ENCODE peak calls at places on chromosomes 16 and 17, in ten cellular contexts. B is heart right ventricle, Z is testis, I is pancreas, E is uterus, U is A549, C is neural progenitor cell, R is thoracic aorta, S is ascending aorta, H is lung. O is an unnamed sample. For H3K4me1, the result is how much of the 10 kb centered on the place peaks cover.

GRCh38 chr17:19290047-19290705 is 53.0 kb downstream of the EPN2 start:
- DNase-seq in E (no peak), H (no peak), U (no peak), R (no peak), B (no peak), S (no peak), I (no peak), C (no peak), Z (no peak), O (no peak)

GRCh38 chr17:54968954-54969400 is 412 bp downstream of the STXBP4 start:
- DNase-seq in E (no peak), S (peak), C (no peak), Z (no peak), R (no peak), B (peak), I (no peak), U (no peak), H (no peak), O (no peak)

GRCh38 chr16:29836623-29837022 is 16.4 kb downstream of the MVP start:
- DNase-seq in R (no peak), E (no peak), H (no peak), S (no peak), C (no peak), U (no peak), Z (no peak), I (no peak), B (no peak), O (no peak)

GRCh38 chr17:10144456-10144855 is 54.0 kb downstream of the GAS7 start:
- DNase-seq in Z (no peak), U (no peak), I (no peak), S (no peak), E (no peak), R (no peak), B (no peak), C (no peak), H (no peak), O (no peak)

GRCh38 chr17:64420143-64420670 is 28.7 kb upstream of the MILR1 start:
- DNase-seq in S (no peak), U (peak), I (peak), E (no peak), H (no peak), R (no peak), Z (no peak), B (peak), C (peak), O (no peak)

GRCh38 chr16:72362476-72362875 is 190.5 kb upstream of the PMFBP1 start:
- DNase-seq in C (no peak), H (no peak), R (no peak), Z (no peak), I (no peak), S (no peak), U (no peak), B (no peak), E (no peak), O (no peak)

GRCh38 chr17:50270430-50271172 is 3.7 kb upstream of the TMEM92 start:
- DNase-seq in S (peak), R (no peak), E (peak), I (no peak), C (peak), H (peak), Z (peak), U (no peak), B (no peak), O (no peak)

GRCh38 chr16:83109736-83110135 is 483.0 kb downstream of the CDH13 start:
- DNase-seq in R (no peak), Z (no peak), E (no peak), H (no peak), B (no peak), U (no peak), I (no peak), C (no peak), S (no peak), O (no peak)

GRCh38 chr17:52383493-52384100 is 225.1 kb upstream of the CA10 start:
- DNase-seq in I (peak), B (peak), H (peak), C (peak), Z (peak), U (peak), E (no peak), R (no peak), S (no peak), O (no peak)

GRCh38 chr17:50511058-50511457 is 2.8 kb downstream of the MYCBPAP start:
- DNase-seq in H (no peak), B (no peak), U (no peak), C (no peak), I (no peak), S (no peak), Z (no peak), E (no peak), R (no peak), O (no peak)

GRCh38 chr17:72381597-72382397 is 261.0 kb downstream of the SOX9 start:
- DNase-seq in S (no peak), H (no peak), B (no peak), R (no peak), C (peak), E (no peak), I (no peak), Z (no peak), U (no peak), O (no peak)

GRCh38 chr16:56357291-56357764 is 68.0 kb downstream of the AMFR start:
- DNase-seq in C (peak), B (no peak), U (no peak), S (peak), I (no peak), H (no peak), E (no peak), R (no peak), Z (peak), O (peak)

GRCh38 chr16:9138731-9139501 is 47.5 kb downstream of the HAPSTR1 start:
- DNase-seq in E (peak), H (peak), C (peak), Z (peak), B (peak), R (no peak), I (peak), U (peak), S (peak), O (peak)

GRCh38 chr16:55062446-55062845 is 131.8 kb downstream of the IRX5 start:
- DNase-seq in R (no peak), B (no peak), Z (no peak), S (no peak), H (no peak), I (no peak), U (no peak), E (no peak), C (no peak), O (no peak)

GRCh38 chr17:4796550-4796915 is 569 bp downstream of the PSMB6 start:
- DNase-seq in R (no peak), E (no peak), C (peak), B (no peak), H (no peak), I (no peak), S (no peak), U (peak), Z (peak), O (no peak)

GRCh38 chr16:66026211-66026610 is 340.3 kb upstream of the CDH5 start:
- DNase-seq in C (peak), Z (no peak), B (no peak), H (no peak), R (no peak), S (no peak), E (no peak), I (no peak), U (no peak), O (no peak)

GRCh38 chr16:72657791-72658190 is 390.1 kb downstream of the ZFHX3 start:
- DNase-seq in Z (no peak), U (no peak), C (no peak), B (no peak), I (no peak), S (no peak), E (no peak), R (no peak), H (no peak), O (no peak)

GRCh38 chr17:49880291-49881053 is 32.6 kb upstream of the TAC4 start:
- DNase-seq in B (peak), U (peak), I (peak), S (peak), Z (peak), E (peak), C (peak), R (no peak), H (peak), O (peak)

GRCh38 chr17:21301593-21302550 is 17.4 kb downstream of the MAP2K3 start:
- DNase-seq in U (no peak), S (no peak), Z (no peak), R (no peak), B (no peak), C (no peak), H (no peak), E (no peak), I (no peak), O (peak)

GRCh38 chr17:66349549-66350245 is 47.3 kb downstream of the PRKCA start:
- DNase-seq in U (no peak), C (no peak), R (no peak), Z (no peak), B (peak), I (no peak), E (no peak), H (no peak), S (no peak), O (no peak)

GRCh38 chr17:66348605-66349165 is 46.3 kb downstream of the PRKCA start:
- DNase-seq in H (peak), C (no peak), R (no peak), U (peak), E (peak), Z (no peak), B (peak), I (peak), S (no peak), O (no peak)

GRCh38 chr17:66351701-66352100 is 49.3 kb downstream of the PRKCA start:
- DNase-seq in Z (no peak), U (no peak), H (no peak), E (no peak), R (no peak), C (no peak), B (no peak), I (no peak), S (no peak), O (no peak)

GRCh38 chr17:66353937-66354401 is 51.6 kb downstream of the PRKCA start:
- DNase-seq in C (no peak), H (no peak), Z (peak), E (peak), B (no peak), S (no peak), I (no peak), U (no peak), R (no peak), O (no peak)

GRCh38 chr17:66351053-66351452 is 48.6 kb downstream of the PRKCA start:
- DNase-seq in H (peak), U (no peak), S (no peak), B (peak), R (no peak), Z (no peak), I (peak), E (no peak), C (no peak), O (peak)
- H3K4me1 ChIP-seq in H (under half), U (half or more), S (under half), B (under half), R (under half), Z (under half), I (under half), E (under half), C (under half), O (under half)

GRCh38 chr16:27642753-27643152 is 92.8 kb downstream of the KATNIP start:
- DNase-seq in E (no peak), I (no peak), H (no peak), B (no peak), S (no peak), R (no peak), U (no peak), C (peak), Z (peak), O (no peak)

GRCh38 chr16:27640277-27640600 is 90.3 kb downstream of the KATNIP start:
- DNase-seq in S (no peak), E (no peak), Z (no peak), R (no peak), U (no peak), B (no peak), I (no peak), H (no peak), C (no peak), O (no peak)

GRCh38 chr16:27638833-27639587 is 89.1 kb downstream of the KATNIP start:
- DNase-seq in S (no peak), C (no peak), H (no peak), R (no peak), U (no peak), B (no peak), Z (no peak), E (no peak), I (no peak), O (no peak)

GRCh38 chr16:27641260-27641659 is 91.3 kb downstream of the KATNIP start:
- DNase-seq in E (no peak), S (no peak), Z (peak), U (no peak), R (no peak), B (no peak), H (no peak), C (no peak), I (no peak), O (no peak)

GRCh38 chr16:27639588-27640276 is 89.8 kb downstream of the KATNIP start:
- DNase-seq in H (no peak), R (no peak), I (no peak), U (peak), E (no peak), Z (peak), S (no peak), C (peak), B (peak), O (no peak)
- TF ChIP-seq CTCF in H (peak), R (peak), I (peak), U (peak), E (no peak), Z (peak), S (no peak), C (peak), B (peak), O (peak)

DNA sequence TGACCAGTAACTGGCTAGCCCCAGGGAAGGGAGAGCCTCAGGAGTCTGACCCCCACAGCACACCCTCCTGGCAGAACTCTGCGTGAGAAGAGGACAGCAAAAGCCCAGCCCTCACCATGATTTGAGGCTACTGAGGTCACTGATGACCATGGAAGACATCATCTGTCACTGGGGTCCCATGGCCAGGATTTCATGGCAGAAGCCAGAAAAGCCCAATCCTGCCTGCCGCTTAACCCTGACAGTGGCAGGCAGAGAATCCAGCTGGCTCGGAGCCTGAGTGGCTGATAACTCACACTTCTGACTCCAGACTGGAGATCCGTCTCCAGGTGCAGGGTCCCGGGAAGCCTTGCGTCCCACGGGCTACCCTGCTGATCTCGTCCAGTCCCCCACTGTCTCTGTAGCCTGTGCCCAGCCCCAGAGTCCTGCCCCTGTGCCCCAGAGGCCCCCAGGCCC is 17.5 kb downstream of the GRIN2C start:
- DNase-seq in U (no peak), S (no peak), I (no peak), C (peak), R (no peak), Z (no peak), B (no peak), E (no peak), H (no peak), O (no peak)
- H3K4me1 ChIP-seq in U (under half), S (under half), I (under half), C (under half), R (under half), Z (under half), B (under half), E (under half), H (under half), O (under half)

DNA sequence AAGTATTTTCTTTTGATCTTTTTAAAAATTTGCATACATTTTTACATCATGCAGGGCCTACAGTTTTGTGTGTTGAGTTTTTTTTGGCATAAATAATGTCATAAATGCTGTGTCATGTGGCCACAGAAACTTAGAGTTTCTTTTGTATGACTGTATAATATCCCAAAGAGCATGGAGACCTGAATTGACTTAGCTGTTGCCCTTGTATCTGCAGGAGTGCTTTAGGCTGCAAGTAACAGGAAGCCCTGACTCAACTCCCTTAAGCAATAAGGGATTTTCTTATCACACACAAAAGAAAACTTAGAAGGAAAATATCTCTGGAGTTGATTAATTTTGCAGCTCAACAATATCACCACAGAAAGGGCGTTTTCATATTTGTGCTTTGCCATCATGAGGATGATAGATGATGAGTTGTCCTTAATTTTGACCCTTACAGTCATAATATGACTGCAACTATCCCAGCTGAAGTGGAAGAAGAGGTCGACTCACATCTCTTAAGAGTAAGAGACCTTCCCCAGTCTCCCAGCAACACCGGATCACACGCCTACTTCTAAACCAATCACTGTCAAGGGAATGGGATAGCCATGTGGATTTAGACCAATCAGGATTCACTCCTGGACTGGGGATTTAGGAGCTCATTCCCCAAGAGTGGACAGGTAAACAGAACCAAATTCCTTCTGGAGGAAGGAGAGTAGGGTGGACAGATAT is 138.9 kb downstream of the GSG1L start:
- DNase-seq in S (no peak), B (no peak), C (peak), Z (no peak), U (no peak), R (no peak), H (no peak), I (no peak), E (no peak), O (no peak)
- TF ChIP-seq CTCF in S (no peak), B (no peak), C (no peak), Z (no peak), U (no peak), R (no peak), H (no peak), I (no peak), E (no peak), O (no peak)